ENCODE peak calls at places on chromosomes 4 and X, in four cellular contexts. Q is keratinocyte, W is upper lobe of right lung, Z is PC-9. I is an unnamed sample.

GRCh38 chrX:54180403-54180802 is 2.7 kb downstream of the FAM120C start:
- DNase-seq in W (no peak), Q (no peak), Z (no peak), I (no peak)

GRCh38 chrX:142686653-142687283 is 339.0 kb upstream of the SPANXN4 start:
- DNase-seq in Q (no peak), W (no peak), Z (no peak), I (no peak)

GRCh38 chr4:81031389-81032173 is 1.1 kb downstream of the BMP3 start:
- DNase-seq in Q (no peak), Z (no peak), W (peak; percentile 71), I (peak; percentile 53)

GRCh38 chr4:156999175-156999517 is 27.5 kb upstream of the PDGFC start:
- DNase-seq in Z (peak; percentile 85), Q (peak; percentile 66), W (no peak), I (no peak)

GRCh38 chr4:88107406-88108107 is 50.9 kb downstream of the ABCG2 start:
- DNase-seq in W (no peak), Z (peak; percentile 32), Q (no peak), I (no peak)

GRCh38 chrX:70509078-70509477 is 64.4 kb downstream of the DLG3 start:
- DNase-seq in W (no peak), Z (no peak), Q (no peak), I (no peak)

GRCh38 chrX:47218280-47218919 is at the start of gene CDK16:
- DNase-seq in Q (peak; percentile 50), W (peak; percentile 86), Z (peak; percentile 49), I (peak; percentile 78)

GRCh38 chrX:55030490-55031285 is at the start of gene ALAS2:
- DNase-seq in Q (no peak), W (no peak), Z (no peak), I (no peak)

GRCh38 chrX:133645977-133646750 is 230.9 kb upstream of the GPC4 start:
- DNase-seq in W (no peak), Q (no peak), Z (no peak), I (no peak)

GRCh38 chr4:55297346-55297745 is 48.7 kb upstream of the SRD5A3 start:
- DNase-seq in Z (peak; percentile 70), W (no peak), Q (no peak), I (no peak)

GRCh38 chr4:7673111-7673510 is 238.4 kb upstream of the PSAPL1 start:
- DNase-seq in Z (no peak), Q (no peak), W (no peak), I (no peak)

GRCh38 chrX:2401590-2402360 is 99.0 kb downstream of the DHRSX start:
- DNase-seq in W (no peak), Q (no peak), Z (no peak), I (no peak)

GRCh38 chrX:47958943-47959342 is 44.8 kb downstream of the ZNF182 start:
- DNase-seq in Q (no peak), W (no peak), Z (no peak), I (no peak)

GRCh38 chrX:151510203-151510602 is 53.3 kb upstream of the PASD1 start:
- DNase-seq in Z (no peak), Q (no peak), W (no peak), I (no peak)

GRCh38 chr4:176478076-176478475 is 158.3 kb downstream of the SPCS3 start:
- DNase-seq in Z (no peak), W (no peak), Q (no peak), I (no peak)

GRCh38 chrX:20263474-20263873 is 3.2 kb downstream of the RPS6KA3 start:
- DNase-seq in Z (no peak), Q (no peak), W (no peak), I (no peak)

GRCh38 chr4:20256381-20256881 is 4.7 kb downstream of the SLIT2 start:
- DNase-seq in Q (no peak), Z (no peak), W (no peak), I (no peak)

GRCh38 chrX:40083120-40083978 is 14.4 kb downstream of the BCOR start:
- DNase-seq in Z (peak; percentile 39), W (peak; percentile 74), Q (no peak), I (peak; percentile 69)

GRCh38 chr4:88211473-88212252 is 53.2 kb upstream of the ABCG2 start:
- DNase-seq in Q (no peak), Z (peak; percentile 37), W (no peak), I (no peak)

GRCh38 chr4:159267940-159268327 is 165.1 kb downstream of the RAPGEF2 start:
- DNase-seq in Q (no peak), W (no peak), Z (no peak), I (no peak)

GRCh38 chrX:154696328-154697045 is 43.1 kb upstream of the CTAG2 start:
- DNase-seq in Q (peak; percentile 17), Z (no peak), W (no peak), I (no peak)

GRCh38 chr4:158259955-158260575 is 49.8 kb downstream of the TMEM144 start:
- DNase-seq in Z (no peak), W (no peak), Q (no peak), I (no peak)

GRCh38 chr4:28146191-28146590 is 1285.5 kb downstream of the STIM2 start:
- DNase-seq in W (no peak), Q (no peak), Z (no peak), I (no peak)

GRCh38 chrX:100685284-100685996 is 41.4 kb downstream of the SRPX2 start:
- DNase-seq in Q (peak; percentile 48), Z (peak; percentile 67), W (no peak), I (no peak)

GRCh38 chrX:9644335-9644734 is 121.3 kb downstream of the GPR143 start:
- DNase-seq in Z (no peak), W (no peak), Q (no peak), I (no peak)

DNA sequence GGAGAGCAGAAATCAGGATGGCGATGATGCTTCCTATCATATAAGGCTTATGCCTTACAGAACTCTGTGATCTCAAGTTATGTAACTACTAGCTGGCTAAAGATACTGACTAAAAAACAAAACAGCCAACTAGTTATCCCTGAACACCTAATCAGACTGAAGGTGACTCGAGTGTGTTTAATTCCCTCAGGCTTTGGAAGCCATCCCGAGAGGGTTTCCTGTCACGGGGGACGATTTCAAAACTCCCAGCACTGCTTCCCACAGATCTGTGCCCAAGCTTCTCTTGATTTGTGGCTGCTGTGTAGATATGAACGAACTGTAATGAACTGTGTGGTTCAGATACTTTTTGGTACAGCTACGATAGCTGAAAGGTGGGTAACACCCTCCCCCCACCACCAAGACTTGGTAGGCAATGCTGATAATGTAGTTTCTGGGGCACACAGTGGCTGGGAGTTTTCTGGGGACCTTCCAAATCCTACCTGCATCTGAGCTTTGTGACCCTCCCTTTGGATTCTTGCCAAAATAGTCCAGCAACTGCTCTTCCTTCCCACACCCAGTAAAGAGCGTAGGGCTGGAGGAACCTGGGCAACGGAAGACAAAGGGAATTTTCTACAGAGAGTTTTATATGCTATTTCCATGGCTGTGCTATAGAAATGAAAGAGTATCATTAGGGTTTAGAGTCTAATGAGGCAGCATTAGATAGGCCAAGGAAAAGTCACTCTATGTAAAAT is 148.8 kb downstream of the MGST2 start:
- DNase-seq in Q (no peak), W (no peak), Z (no peak), I (no peak)
- H3K4me3 ChIP-seq in Q (no peak overlapping the region), W (no peak overlapping the region), Z (no peak overlapping the region), I (no peak overlapping the region)

GRCh38 chrX:118519411-118520205 is 24.0 kb downstream of the DOCK11 start:
- DNase-seq in Q (no peak), Z (no peak), W (no peak), I (no peak)
- H3K27ac ChIP-seq in Q (no peak overlapping the region), Z (no peak overlapping the region), W (no peak overlapping the region), I (no peak overlapping the region)

DNA sequence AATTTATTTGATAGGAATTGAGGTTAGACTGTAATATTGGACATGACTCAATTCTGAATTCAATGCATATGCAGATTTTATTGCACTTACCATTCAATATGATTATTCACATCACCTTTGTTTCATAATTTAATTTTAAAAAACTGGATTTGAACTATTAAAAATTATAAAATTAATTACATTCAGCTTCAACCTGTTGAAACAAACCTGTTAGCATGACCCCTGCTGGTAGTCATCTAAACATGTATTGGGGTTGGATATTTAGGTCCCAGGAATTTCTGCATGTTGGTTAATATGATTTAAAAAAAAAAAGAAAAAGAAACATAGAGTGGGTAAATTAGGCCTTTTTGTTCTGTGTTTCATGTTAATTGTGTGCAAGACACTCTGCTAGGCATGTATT is 85.9 kb downstream of the ARSJ start:
- DNase-seq in W (no peak), Q (no peak), Z (no peak), I (no peak)
- TF ChIP-seq CTCF in W (peak; percentile 13), Q (no peak), Z (peak; percentile 54), I (peak; percentile 18)

DNA sequence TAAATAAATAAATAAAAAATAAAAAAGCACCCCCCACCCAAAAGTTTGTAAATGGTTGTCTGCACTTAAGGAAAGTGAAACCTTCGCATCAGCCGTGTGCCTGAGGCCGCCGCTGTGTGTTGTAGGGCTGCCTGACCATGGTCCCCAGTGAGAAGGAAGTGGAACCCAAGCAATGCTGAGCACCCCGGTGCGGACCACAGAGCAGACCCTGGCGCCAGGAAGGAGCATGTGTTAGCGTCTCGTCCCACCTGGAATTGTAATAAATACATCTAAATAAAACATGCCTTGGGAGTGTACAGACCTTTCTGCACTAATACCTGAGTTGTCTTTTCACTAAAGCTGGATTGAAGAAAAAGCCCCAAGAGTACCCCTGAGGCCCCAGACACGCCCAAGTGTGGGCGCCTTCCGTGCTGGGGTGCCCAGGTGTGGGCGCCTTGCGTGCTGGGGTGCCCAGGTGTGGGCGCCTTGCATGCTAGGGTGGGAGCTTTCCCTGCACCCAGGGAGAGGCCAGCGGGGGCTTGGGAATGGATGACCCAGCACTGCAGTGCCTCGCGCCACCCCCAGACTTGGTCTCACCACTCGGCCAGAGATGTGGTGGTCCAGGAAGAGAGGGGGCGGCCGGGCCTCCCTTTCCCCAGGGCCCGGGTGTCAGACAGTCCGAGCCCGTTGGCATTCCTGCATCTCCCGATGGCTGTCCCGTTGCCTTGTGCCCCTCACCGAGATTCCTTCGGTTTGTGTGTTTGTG is 33.7 kb downstream of the HTT-AS start:
- DNase-seq in W (no peak), Q (no peak), Z (no peak), I (no peak)
- H3K4me3 ChIP-seq in W (peak overlapping the region; percentile 60), Q (no peak overlapping the region), Z (no peak overlapping the region), I (peak overlapping the region; percentile 66)

GRCh38 chr4:112714922-112715901 is 78.3 kb downstream of the LARP7 start:
- DNase-seq in Q (no peak), Z (no peak), W (no peak), I (no peak)

GRCh38 chr4:112717856-112718255 is 80.9 kb downstream of the LARP7 start:
- DNase-seq in W (no peak), Q (no peak), Z (no peak), I (no peak)
- H3K27ac ChIP-seq in W (no peak overlapping the region), Q (no peak overlapping the region), Z (no peak overlapping the region), I (no peak overlapping the region)